ENCODE peak calls at places on chromosomes 5 and 9, in four cellular contexts. I is naive thymus-derived CD4-positive, alpha-beta T cell; M is NT2/D1; D is prostate gland. E is an unnamed sample. For H3K4me1, the result is how much of the 10 kb centered on the place peaks cover.

GRCh38 chr9:89482950-89483349 is 15.0 kb downstream of the SEMA4D start:
- DNase-seq in I (no peak), M (no peak), D (no peak), E (no peak)

GRCh38 chr5:10018670-10019069 is 231.0 kb downstream of the ATPSCKMT start:
- DNase-seq in I (no peak), M (no peak), D (no peak), E (no peak)

GRCh38 chr9:98627291-98627690 is 81.4 kb downstream of the GABBR2 start:
- DNase-seq in I (no peak), M (no peak), D (no peak), E (no peak)

GRCh38 chr9:124202447-124202971 is 55.2 kb upstream of the NEK6 start:
- DNase-seq in I (no peak), M (no peak), D (no peak), E (peak)

GRCh38 chr5:99449786-99450185 is 521.0 kb upstream of the CHD1 start:
- DNase-seq in I (no peak), M (no peak), D (no peak), E (no peak)

GRCh38 chr5:178318382-178318781 is 85.8 kb upstream of the PHYKPL start:
- DNase-seq in I (no peak), M (no peak), D (no peak), E (no peak)

GRCh38 chr5:39765381-39765780 is 340.6 kb upstream of the DAB2 start:
- DNase-seq in I (no peak), M (no peak), D (no peak), E (no peak)

GRCh38 chr5:53073349-53073748 is 36.2 kb downstream of the MOCS2 start:
- DNase-seq in I (no peak), M (no peak), D (no peak), E (peak)

GRCh38 chr5:112923148-112923917 is 1.3 kb upstream of the REEP5 start:
- DNase-seq in I (peak), M (no peak), D (no peak), E (no peak)

GRCh38 chr5:161545701-161546462 is 643 bp downstream of the GABRB2 start:
- DNase-seq in I (no peak), M (no peak), D (no peak), E (no peak)

GRCh38 chr5:139651863-139652787 is 4.0 kb downstream of the CXXC5 start:
- DNase-seq in I (no peak), M (no peak), D (peak), E (peak)

GRCh38 chr5:89289604-89290003 is 406.6 kb upstream of the MEF2C start:
- DNase-seq in I (no peak), M (no peak), D (no peak), E (no peak)

GRCh38 chr9:136018257-136019031 is 57.3 kb upstream of the UBAC1 start:
- DNase-seq in I (no peak), M (no peak), D (no peak), E (no peak)

GRCh38 chr9:75775966-75776691 is 114.3 kb upstream of the PCSK5 start:
- DNase-seq in I (no peak), M (no peak), D (no peak), E (no peak)

GRCh38 chr9:38700695-38701094 is 19.2 kb downstream of the FAM240B start:
- DNase-seq in I (no peak), M (no peak), D (no peak), E (no peak)

GRCh38 chr9:23123048-23123632 is 676.5 kb downstream of the DMRTA1 start:
- DNase-seq in I (no peak), M (peak), D (peak), E (peak)

DNA sequence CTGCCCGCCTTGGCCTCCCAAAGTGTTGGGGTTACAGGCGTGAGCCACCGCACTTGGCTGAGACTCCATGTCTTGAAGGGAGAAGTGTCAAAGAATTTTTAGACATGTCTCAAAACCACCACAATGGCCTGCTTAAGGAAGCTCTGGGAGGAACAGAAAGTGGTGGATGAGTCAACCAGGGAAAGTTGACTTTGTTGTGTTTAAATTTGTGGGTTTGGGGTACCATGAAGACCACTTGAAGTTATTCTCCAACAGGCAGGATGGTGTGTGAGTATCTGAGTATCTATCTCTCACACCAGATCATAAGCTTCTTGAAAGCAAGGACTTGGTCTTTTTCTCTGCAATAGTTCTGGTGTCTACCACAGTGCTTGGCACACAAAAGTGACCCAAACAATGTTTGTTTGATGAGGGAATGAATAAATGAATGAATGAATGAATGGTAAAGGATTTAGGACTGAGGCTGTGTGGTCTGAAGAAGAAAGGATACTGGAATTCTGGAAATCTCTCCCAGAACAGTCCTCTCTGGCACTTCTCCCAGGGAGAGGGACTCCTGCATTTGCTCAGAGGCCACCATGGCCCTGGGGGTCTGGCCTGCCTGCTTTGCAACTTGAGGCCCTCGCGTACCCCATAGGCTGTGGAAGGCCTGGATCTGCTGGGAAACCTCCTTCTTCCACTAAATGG is 187.8 kb downstream of the PALM2AKAP2 start:
- DNase-seq in I (no peak), M (no peak), D (no peak), E (no peak)
- H3K4me1 ChIP-seq in I (under half), M (under half), D (under half), E (under half)

GRCh38 chr9:2264081-2264480 is 248.9 kb downstream of the SMARCA2 start:
- DNase-seq in I (no peak), M (no peak), D (no peak), E (no peak)
- H3K4me1 ChIP-seq in I (under half), M (under half), D (under half), E (under half)

GRCh38 chr5:133925866-133926488 is 42.4 kb downstream of the C5orf15 start:
- DNase-seq in I (no peak), M (peak), D (no peak), E (no peak)
- H3K4me1 ChIP-seq in I (under half), M (under half), D (under half), E (under half)

DNA sequence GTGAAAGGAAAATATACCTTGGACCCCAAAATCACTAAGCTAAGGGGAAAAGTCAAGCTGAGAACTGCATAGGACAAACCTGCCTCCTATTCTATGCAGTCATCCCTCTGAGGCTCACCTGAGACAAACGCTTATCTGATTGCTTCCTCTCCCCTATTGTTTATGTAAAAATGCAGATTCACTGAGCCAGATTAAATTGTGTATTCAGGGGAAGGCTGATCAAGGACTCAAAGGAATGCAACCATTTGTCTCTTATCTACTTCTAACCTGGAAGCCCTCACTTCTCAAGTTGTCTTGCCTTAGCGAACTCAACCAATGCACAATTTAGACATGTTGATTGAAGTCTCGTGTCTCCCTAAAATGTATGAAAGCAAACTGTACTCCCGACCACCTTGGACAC is 13.3 kb downstream of the SPARC start:
- DNase-seq in I (no peak), M (no peak), D (no peak), E (no peak)
- H3K4me1 ChIP-seq in I (under half), M (under half), D (under half), E (half or more)

GRCh38 chr5:14332746-14333145 is 189.6 kb downstream of the TRIO start:
- DNase-seq in I (no peak), M (no peak), D (no peak), E (no peak)
- H3K4me1 ChIP-seq in I (under half), M (under half), D (under half), E (under half)